ENCODE peak calls at places on chromosomes 5 and 9, in six cellular contexts. R is Right ventricle myocardium superior, G is HTR-8/SVneo, F is tibial nerve, T is GM13977, Z is ureter. J is an unnamed sample.

GRCh38 chr9:21989440-21990189 is 4.6 kb downstream of the CDKN2A start:
- DNase-seq in R (no peak), G (no peak), F (no peak), T (no peak), Z (no peak), J (no peak)

GRCh38 chr5:137714931-137715330 is 21.0 kb downstream of the KLHL3 start:
- DNase-seq in R (no peak), G (no peak), F (no peak), T (no peak), Z (no peak), J (no peak)

GRCh38 chr5:112201141-112201540 is 217.9 kb downstream of the EPB41L4A start:
- DNase-seq in R (no peak), G (no peak), F (no peak), T (no peak), Z (no peak), J (no peak)

GRCh38 chr5:92942762-92943161 is 638.3 kb downstream of the NR2F1-AS1 start:
- DNase-seq in R (no peak), G (no peak), F (no peak), T (no peak), Z (no peak), J (no peak)

GRCh38 chr9:2291980-2292704 is 277.0 kb downstream of the SMARCA2 start:
- DNase-seq in R (no peak), G (no peak), F (no peak), T (no peak), Z (no peak), J (peak)

GRCh38 chr5:73280386-73280785 is 107.4 kb downstream of the TMEM174 start:
- DNase-seq in R (no peak), G (no peak), F (no peak), T (no peak), Z (no peak), J (peak)

GRCh38 chr9:892123-892522 is 50.6 kb downstream of the DMRT1 start:
- DNase-seq in R (no peak), G (no peak), F (no peak), T (no peak), Z (no peak), J (no peak)

GRCh38 chr9:116342941-116343340 is 189.3 kb downstream of the PAPPA start:
- DNase-seq in R (no peak), G (no peak), F (no peak), T (no peak), Z (no peak), J (no peak)

GRCh38 chr5:43016217-43016779 is 23.8 kb downstream of the ANXA2R start:
- DNase-seq in R (no peak), G (no peak), F (no peak), T (no peak), Z (no peak), J (no peak)

J was measured in RWPE1.